ENCODE peak calls at places on chromosomes 16 and 17, in six cellular contexts. D, O, S, W, J and X are unnamed samples.

GRCh38 chr16:56558024-56558747 is 6.7 kb upstream of the MT4 start:
- DNase-seq in J (no peak), S (peak), W (no peak), O (peak), D (no peak), X (no peak)

GRCh38 chr17:57033296-57033695 is 51.8 kb upstream of the AKAP1 start:
- DNase-seq in W (no peak), D (no peak), S (peak), J (no peak), O (no peak), X (no peak)

GRCh38 chr17:2924211-2924610 is 128.0 kb downstream of the RAP1GAP2 start:
- DNase-seq in S (no peak), W (no peak), O (no peak), J (no peak), D (no peak), X (no peak)

GRCh38 chr17:76278952-76279741 is 14.0 kb downstream of the UBALD2 start:
- DNase-seq in D (peak), W (peak), J (peak), O (no peak), S (peak), X (peak)

GRCh38 chr17:62017912-62018311 is 47.2 kb downstream of the MED13 start:
- DNase-seq in J (no peak), O (no peak), W (no peak), S (peak), D (no peak), X (no peak)

GRCh38 chr16:21708533-21709115 is 44.9 kb downstream of the OTOA start:
- DNase-seq in W (peak), D (peak), O (peak), J (peak), S (peak), X (peak)

GRCh38 chr17:81912441-81913309 is 1.5 kb upstream of the PCYT2 start:
- DNase-seq in W (no peak), J (no peak), S (peak), D (no peak), O (no peak), X (no peak)

GRCh38 chr17:7393613-7394451 is 493 bp downstream of the PLSCR3 start:
- DNase-seq in J (peak), W (peak), S (peak), O (no peak), D (no peak), X (peak)

GRCh38 chr17:49362723-49363117 is 670 bp upstream of the ZNF652 start:
- DNase-seq in D (no peak), S (no peak), J (no peak), O (no peak), W (no peak), X (no peak)

GRCh38 chr16:58462997-58463891 is 36.7 kb upstream of the NDRG4 start:
- DNase-seq in S (no peak), J (no peak), W (no peak), O (no peak), D (no peak), X (no peak)

GRCh38 chr17:49646391-49647255 is 31.3 kb downstream of the SPOP start:
- DNase-seq in D (no peak), S (peak), W (peak), J (peak), O (peak), X (peak)

GRCh38 chr17:78609198-78609597 is 32.0 kb upstream of the DNAH17 start:
- DNase-seq in D (no peak), O (no peak), W (no peak), J (no peak), S (no peak), X (no peak)

GRCh38 chr16:4883501-4883900 is 36.2 kb downstream of the UBN1 start:
- DNase-seq in D (no peak), S (no peak), J (no peak), O (no peak), W (no peak), X (no peak)

GRCh38 chr16:83095926-83096692 is 469.3 kb downstream of the CDH13 start:
- DNase-seq in O (no peak), D (no peak), W (no peak), S (peak), J (no peak), X (no peak)

GRCh38 chr17:9566067-9566466 is 9.6 kb downstream of the STX8 start:
- DNase-seq in S (no peak), O (no peak), D (no peak), J (no peak), W (no peak), X (no peak)

GRCh38 chr16:78925071-78925714 is 675.3 kb downstream of the MAF start:
- DNase-seq in O (no peak), D (no peak), J (peak), W (no peak), S (no peak), X (peak)

GRCh38 chr16:88102597-88102996 is 151.4 kb downstream of the BANP start:
- DNase-seq in O (no peak), J (no peak), D (no peak), W (no peak), S (no peak), X (no peak)

GRCh38 chr16:17369441-17369951 is 101.3 kb downstream of the XYLT1 start:
- DNase-seq in S (no peak), J (peak), O (no peak), W (no peak), D (peak), X (peak)

GRCh38 chr17:27960183-27960589 is 67.0 kb upstream of the LYRM9 start:
- DNase-seq in J (no peak), S (no peak), W (no peak), O (no peak), D (no peak), X (no peak)

GRCh38 chr16:76579277-76579676 is 302.1 kb downstream of the CNTNAP4 start:
- DNase-seq in S (no peak), D (no peak), O (no peak), W (no peak), J (no peak), X (no peak)

GRCh38 chr17:379531-380200 is 27.1 kb upstream of the RPH3AL start:
- DNase-seq in J (no peak), W (no peak), O (no peak), S (no peak), D (no peak), X (no peak)